ENCODE peak calls at places on chromosomes 1 and 21, in four cellular contexts. Q, E, L and S are unnamed samples.

GRCh38 chr21:45865106-45865835 is 116.3 kb upstream of the COL6A1 start:
- DNase-seq in Q (no peak), E (no peak), L (no peak), S (no peak)

GRCh38 chr1:178973671-178974091 is 52.0 kb upstream of the FAM20B start:
- DNase-seq in Q (no peak), E (no peak), L (peak; percentile 19), S (no peak)

GRCh38 chr1:176522310-176522846 is 59.4 kb downstream of the PAPPA2 start:
- DNase-seq in Q (no peak), E (no peak), L (no peak), S (no peak)

GRCh38 chr1:153478047-153478691 is 17.7 kb upstream of the S100A7 start:
- DNase-seq in Q (no peak), E (no peak), L (no peak), S (no peak)

GRCh38 chr1:33274446-33274845 is 18.2 kb downstream of the ZNF362 start:
- DNase-seq in Q (no peak), E (no peak), L (no peak), S (no peak)

GRCh38 chr1:62315387-62315786 is 3.8 kb downstream of the KANK4 start:
- DNase-seq in Q (no peak), E (no peak), L (no peak), S (no peak)

GRCh38 chr1:9728451-9729295 is 77.1 kb downstream of the PIK3CD start:
- DNase-seq in Q (no peak), E (no peak), L (no peak), S (no peak)

GRCh38 chr1:236007781-236008180 is 57.1 kb downstream of the NID1 start:
- DNase-seq in Q (no peak), E (no peak), L (no peak), S (no peak)

GRCh38 chr1:67978988-67979516 is 71.4 kb downstream of the DIRAS3 start:
- DNase-seq in Q (no peak), E (peak; percentile 37), L (no peak), S (no peak)

GRCh38 chr1:205150651-205151428 is 29.1 kb upstream of the RBBP5 start:
- DNase-seq in Q (no peak), E (no peak), L (no peak), S (no peak)

GRCh38 chr1:41617336-41617735 is 132.9 kb upstream of the EDN2 start:
- DNase-seq in Q (no peak), E (no peak), L (no peak), S (no peak)

GRCh38 chr1:221743416-221744208 is 1.7 kb upstream of the DUSP10 start:
- DNase-seq in Q (no peak), E (no peak), L (peak; percentile 94), S (no peak)

GRCh38 chr1:88552226-88552625 is 131.8 kb upstream of the PKN2 start:
- DNase-seq in Q (no peak), E (no peak), L (no peak), S (no peak)

GRCh38 chr1:46533179-46533864 is 18.1 kb downstream of the KNCN start:
- DNase-seq in Q (no peak), E (no peak), L (no peak), S (peak; percentile 48)

GRCh38 chr21:36864974-36865373 is 101.5 kb downstream of the HLCS start:
- DNase-seq in Q (no peak), E (no peak), L (no peak), S (no peak)

GRCh38 chr1:46010611-46011010 is 121.8 kb downstream of the PIK3R3 start:
- DNase-seq in Q (no peak), E (no peak), L (no peak), S (no peak)

GRCh38 chr21:28633803-28634572 is 358.7 kb downstream of the LTN1 start:
- DNase-seq in Q (no peak), E (no peak), L (no peak), S (no peak)

GRCh38 chr1:57623039-57623790 is 199.4 kb upstream of the DAB1 start:
- DNase-seq in Q (no peak), E (peak; percentile 3), L (no peak), S (peak; percentile 45)

GRCh38 chr1:3315991-3316943 is 138.2 kb upstream of the ARHGEF16 start:
- DNase-seq in Q (no peak), E (peak; percentile 21), L (no peak), S (no peak)

GRCh38 chr1:55793856-55794255 is 578.7 kb upstream of the USP24 start:
- DNase-seq in Q (no peak), E (no peak), L (no peak), S (no peak)

GRCh38 chr1:225766967-225767413 is 10.6 kb upstream of the SRP9 start:
- DNase-seq in Q (peak; percentile 54), E (peak; percentile 56), L (no peak), S (no peak)

GRCh38 chr1:30929135-30929889 is 20.8 kb upstream of the SDC3 start:
- DNase-seq in Q (peak; percentile 78), E (peak; percentile 68), L (no peak), S (peak; percentile 65)

DNA sequence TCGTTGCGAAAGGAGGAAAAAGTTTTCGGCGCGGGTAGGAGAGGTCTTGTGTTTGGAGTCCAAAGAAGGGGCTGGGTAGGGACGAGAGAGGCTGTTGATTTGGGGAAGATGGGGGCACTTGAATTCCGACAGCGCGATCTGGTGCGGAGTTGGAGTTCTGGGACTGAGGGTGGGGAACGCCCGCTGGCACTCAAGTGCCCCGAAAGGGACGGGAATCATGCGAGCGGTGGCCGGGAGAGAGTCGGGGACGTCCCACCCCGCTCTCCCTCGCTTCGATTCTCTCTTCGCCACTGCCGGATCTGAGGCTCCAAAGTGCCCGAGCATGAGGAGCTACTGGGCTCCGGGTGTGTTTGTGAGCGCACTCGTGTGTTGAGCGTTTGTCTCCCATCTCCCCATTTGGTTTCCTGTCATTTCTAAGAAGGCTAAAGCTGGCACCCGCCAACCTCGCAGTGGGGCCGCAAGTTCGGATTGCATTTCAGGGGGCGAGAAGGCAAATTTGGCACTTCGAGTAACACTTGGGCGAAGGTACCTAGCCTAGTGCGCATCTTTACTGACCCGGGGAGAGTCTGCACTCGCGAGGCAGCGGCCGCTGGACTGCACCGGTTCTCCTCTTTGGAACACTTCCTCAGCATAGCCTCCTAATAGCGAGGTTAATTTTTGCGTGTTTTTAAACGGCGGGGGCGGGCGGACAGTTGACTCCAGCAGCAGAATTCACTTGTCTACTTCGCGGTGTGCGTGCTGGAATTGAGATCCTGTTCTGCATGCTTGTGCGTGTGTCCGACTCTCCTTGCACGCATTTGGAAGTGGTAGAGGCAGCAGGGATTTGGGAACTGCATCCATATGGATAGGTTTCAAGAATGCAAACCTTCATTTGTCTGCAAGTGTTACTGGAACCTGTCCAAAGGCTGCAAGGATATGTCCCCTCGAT is 1.2 kb downstream of the CHRM3 start:
- DNase-seq in Q (no peak), E (no peak), L (no peak), S (peak; percentile 41)
- TF ChIP-seq NR2C2 in Q (no peak), E (no peak), L (no peak), S (no peak)

DNA sequence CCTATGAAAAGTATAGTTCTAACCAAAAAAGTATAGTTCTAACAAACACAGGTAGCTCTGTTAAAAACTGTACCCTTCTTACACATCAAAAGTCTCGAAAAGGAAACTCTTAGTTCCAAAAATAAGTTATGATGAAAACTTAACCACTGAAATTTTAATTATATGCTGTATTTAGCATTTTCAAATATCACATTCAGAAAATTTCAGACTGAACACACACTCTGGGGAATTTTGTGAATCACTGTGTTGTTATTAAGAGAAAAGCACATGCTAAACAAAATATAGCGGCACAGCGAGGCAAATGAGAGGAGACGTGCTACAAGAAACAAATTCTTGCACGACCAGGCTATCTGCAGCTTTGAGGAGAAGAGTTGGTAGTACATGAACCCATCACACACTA is 30.4 kb downstream of the VAV3 start:
- DNase-seq in Q (no peak), E (no peak), L (peak; percentile 58), S (no peak)
- TF ChIP-seq NR2C2 in Q (no peak), E (no peak), L (no peak), S (no peak)

DNA sequence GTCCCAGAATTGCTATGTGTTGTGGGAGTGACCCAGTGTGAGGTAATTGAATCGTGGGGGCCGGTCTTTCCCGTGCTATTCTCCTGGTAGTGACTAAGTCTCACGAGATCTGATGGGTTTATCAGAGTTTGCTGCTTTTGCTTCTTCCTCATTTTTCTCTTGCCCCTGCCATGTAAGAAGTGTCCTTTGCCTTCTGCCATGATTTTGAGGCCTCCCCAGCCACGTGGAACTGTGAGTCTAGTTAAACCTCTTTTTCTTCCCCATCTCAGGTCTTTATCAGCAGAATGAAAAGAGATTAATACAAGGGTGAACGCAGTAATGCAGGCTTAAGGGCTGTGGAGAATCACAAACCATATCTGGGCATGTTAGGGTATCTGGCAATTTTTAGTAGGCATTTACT is 624.0 kb downstream of the USP25 start:
- DNase-seq in Q (no peak), E (no peak), L (no peak), S (no peak)
- TF ChIP-seq NR2C2 in Q (no peak), E (no peak), L (no peak), S (no peak)

DNA sequence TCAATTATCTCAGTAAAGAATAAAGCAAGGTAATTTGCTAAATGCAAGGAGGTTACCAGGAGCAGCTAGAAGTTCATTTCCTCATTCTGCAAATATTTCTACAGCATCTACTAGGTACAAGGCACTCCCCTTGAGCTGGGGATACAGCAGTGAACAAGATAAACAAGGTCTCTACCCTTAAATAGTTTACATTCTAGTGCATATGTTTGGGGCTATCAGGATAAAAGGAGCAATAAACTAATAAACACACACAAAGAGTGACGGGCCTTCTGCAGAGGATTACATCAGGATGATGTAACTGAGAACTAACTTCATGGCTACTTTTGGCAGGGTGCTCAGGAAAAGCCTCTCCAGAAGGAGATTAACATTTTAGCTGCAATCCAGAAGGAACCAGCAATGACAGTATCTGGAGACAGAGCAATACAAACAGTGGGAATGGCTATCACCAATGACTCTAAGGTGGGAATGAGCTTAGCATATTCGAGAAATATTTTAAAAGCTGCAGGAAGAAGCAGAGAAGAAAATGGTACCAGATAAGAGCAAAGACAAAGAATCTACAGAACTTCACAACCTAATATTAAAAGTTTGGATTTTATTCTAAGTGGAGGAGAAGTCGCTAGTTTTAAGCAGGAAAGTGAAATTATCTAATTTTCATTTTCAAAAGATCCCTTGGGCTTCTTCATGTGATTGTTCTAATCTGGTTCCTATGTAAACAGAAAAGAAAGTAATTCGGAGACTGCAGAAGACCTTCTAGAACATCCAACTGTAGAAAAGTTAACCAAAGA is 25.8 kb downstream of the TP53BP2 start:
- DNase-seq in Q (no peak), E (no peak), L (no peak), S (no peak)
- TF ChIP-seq NR2C2 in Q (no peak), E (no peak), L (no peak), S (no peak)